ENCODE peak calls at places on chromosomes 7 and 10, in four cellular contexts. S is neuronal stem cell, C is mesenchymal stem cell, U is H1. O is an unnamed sample.

GRCh38 chr7:822692-823276 is 9.5 kb upstream of the SUN1 start:
- DNase-seq in S (no peak), C (no peak), U (no peak), O (no peak)

GRCh38 chr7:138755831-138756590 is 41.8 kb upstream of the TMEM213 start:
- DNase-seq in S (no peak), C (no peak), U (no peak), O (no peak)

GRCh38 chr10:11331706-11332105 is 279.7 kb downstream of the USP6NL start:
- DNase-seq in S (no peak), C (no peak), U (no peak), O (no peak)

GRCh38 chr7:135597926-135598305 is 40.2 kb downstream of the NUP205 start:
- DNase-seq in S (no peak), C (no peak), U (no peak), O (no peak)

GRCh38 chr7:45651056-45651444 is 76.9 kb downstream of the ADCY1 start:
- DNase-seq in S (no peak), C (no peak), U (no peak), O (no peak)

GRCh38 chr7:19621740-19622139 is 87.1 kb downstream of the POLR1F start:
- DNase-seq in S (no peak), C (no peak), U (no peak), O (no peak)

GRCh38 chr7:30068117-30068516 is 39.9 kb downstream of the PLEKHA8 start:
- DNase-seq in S (no peak), C (peak; percentile 81), U (no peak), O (peak; percentile 94)

GRCh38 chr10:113521482-113521795 is 31.4 kb upstream of the HABP2 start:
- DNase-seq in S (no peak), C (no peak), U (no peak), O (no peak)

GRCh38 chr7:39271386-39271785 is 293.7 kb downstream of the POU6F2 start:
- DNase-seq in S (no peak), C (no peak), U (no peak), O (no peak)

GRCh38 chr10:95308389-95309302 is 17.8 kb upstream of the PDLIM1 start:
- DNase-seq in S (no peak), C (peak; percentile 97), U (no peak), O (peak; percentile 30)

DNA sequence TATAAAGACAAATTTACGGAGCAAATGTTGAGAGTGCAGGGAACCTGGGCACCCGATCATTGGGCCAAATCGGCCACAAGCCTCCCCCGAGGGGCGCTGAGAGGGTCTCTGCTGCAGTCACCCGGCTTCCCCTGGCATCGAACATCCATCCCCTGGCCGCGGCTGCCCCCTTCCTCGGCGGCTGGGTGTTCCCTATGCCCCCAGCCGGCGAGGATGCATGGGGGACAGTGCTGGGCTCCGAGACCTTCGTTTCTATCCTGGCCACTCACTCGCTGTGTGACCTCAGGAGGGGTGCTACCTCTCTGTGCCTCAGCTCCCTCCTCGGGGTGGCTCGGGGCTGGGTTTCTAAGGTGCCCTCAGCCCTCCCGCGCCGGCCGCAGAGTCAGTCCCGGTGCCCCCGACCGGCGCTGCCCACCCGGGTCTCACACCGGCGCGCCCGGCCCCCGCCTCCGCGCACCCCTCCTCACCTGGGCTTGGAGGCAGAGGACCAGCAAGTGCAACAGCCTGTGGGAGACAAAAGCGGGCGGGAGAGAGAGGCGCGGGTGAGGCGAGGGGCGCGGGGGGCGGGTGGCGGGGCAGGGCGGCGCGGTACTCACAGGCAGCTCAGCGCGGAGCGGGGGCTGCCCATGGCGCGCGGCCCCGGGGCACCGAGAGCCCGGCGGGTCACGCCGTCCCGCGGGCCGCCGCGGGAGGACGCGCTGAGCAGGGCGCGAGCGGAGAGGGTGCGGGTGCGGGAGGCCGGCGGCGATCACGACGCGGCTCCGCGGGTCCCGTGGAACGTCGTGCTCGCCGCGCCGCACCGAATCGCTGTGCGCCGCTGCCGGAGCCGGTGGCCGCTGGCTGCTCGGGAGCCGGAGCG is at the start of gene FGF8:
- DNase-seq in S (no peak), C (no peak), U (no peak), O (peak; percentile 8)
- H3K4me3 ChIP-seq in S (peak within 1 kb of the TSS; percentile 23), C (peak within 1 kb of the TSS; percentile 30), U (peak within 1 kb of the TSS; percentile 36), O (peak within 1 kb of the TSS; percentile 47)

DNA sequence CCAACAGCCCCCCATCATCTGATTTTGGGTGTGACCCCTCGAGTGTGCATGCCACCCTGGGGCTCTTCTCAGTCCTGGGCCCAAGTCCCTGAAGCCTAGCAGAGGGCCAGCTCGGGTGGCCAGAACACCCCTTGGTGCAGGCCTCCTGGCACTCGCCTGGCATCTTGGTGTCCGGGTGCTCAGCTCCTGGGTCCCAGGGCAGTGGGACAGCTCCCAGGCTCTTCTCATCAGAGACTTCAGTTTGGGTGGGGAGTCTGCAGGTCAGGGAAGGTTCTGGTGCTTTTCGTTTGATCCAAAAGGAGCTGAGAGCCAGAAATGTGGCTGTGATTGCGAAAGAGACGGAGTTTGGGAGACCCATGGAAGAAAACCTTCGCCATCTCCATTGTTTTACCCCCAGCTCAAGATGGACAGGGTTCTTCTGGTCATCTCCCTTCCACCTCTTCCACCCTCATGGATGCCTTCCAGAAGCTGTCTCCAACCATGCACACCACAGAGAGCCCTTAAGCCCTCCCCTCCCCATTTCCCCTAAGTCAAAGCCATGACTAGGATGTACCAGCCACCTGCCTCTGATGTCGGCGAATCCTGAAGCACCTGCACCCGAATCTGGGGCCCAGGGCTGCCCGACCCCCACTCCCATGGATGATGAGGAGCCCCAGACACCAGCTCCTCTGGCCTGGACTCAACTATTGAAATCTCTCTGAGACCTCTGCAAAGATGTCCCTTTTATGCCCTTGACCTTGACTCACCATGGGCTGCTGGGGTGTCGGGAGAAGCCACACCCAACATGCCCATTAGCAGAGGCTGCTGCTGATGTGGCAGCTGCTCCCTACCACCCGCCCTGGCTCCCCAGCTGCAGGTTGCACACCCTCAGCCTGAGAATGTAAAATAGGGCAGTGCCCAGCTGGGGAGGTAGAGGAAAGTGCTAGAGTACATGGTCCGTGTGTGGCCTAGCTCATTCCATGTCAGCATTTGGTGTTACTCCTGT is 55.3 kb downstream of the ADCYAP1R1 start:
- DNase-seq in S (no peak), C (no peak), U (no peak), O (no peak)
- H2BK12ac ChIP-seq in S (no peak overlapping the region), C (no peak overlapping the region), U (no peak overlapping the region), O (no peak overlapping the region)

GRCh38 chr10:51462076-51462779 is 237.2 kb downstream of the CSTF2T start:
- DNase-seq in S (no peak), C (peak; percentile 2), U (no peak), O (no peak)

GRCh38 chr10:51459476-51459875 is 239.9 kb downstream of the CSTF2T start:
- DNase-seq in S (no peak), C (no peak), U (no peak), O (no peak)
- H3K14ac ChIP-seq in S (no peak overlapping the region), C (no peak overlapping the region), U (no peak overlapping the region), O (no peak overlapping the region)

DNA sequence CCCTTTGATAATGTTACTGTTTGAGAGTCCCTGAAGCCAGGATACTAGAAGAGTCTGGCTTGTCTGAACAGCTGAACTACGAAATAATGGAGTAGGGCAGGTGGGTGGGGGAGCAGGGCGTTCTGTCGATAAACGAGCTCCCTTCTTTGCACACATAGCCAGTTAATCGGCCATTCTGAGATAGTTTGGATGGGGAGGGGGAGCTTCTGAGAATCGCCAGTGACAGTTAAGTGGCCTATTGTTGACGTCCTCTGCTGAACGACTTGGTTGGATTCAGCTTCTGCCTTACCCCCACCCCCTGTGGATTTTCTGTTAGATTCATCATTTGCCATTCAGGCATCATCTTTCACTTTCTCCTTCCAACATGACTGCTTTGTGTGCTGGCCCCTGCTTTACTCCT is 490 bp downstream of the CPA5 start:
- DNase-seq in S (no peak), C (no peak), U (no peak), O (no peak)
- H3K4me3 ChIP-seq in S (no peak overlapping the region), C (no peak overlapping the region), U (no peak overlapping the region), O (no peak overlapping the region)

GRCh38 chr7:101299511-101300464 is 21.8 kb downstream of the IFT22 start:
- DNase-seq in S (no peak), C (peak; percentile 33), U (no peak), O (no peak)

GRCh38 chr7:101288439-101288838 is 33.2 kb downstream of the IFT22 start:
- DNase-seq in S (no peak), C (no peak), U (no peak), O (no peak)

GRCh38 chr7:101294832-101295121 is 26.8 kb downstream of the IFT22 start:
- DNase-seq in S (no peak), C (no peak), U (no peak), O (no peak)

DNA sequence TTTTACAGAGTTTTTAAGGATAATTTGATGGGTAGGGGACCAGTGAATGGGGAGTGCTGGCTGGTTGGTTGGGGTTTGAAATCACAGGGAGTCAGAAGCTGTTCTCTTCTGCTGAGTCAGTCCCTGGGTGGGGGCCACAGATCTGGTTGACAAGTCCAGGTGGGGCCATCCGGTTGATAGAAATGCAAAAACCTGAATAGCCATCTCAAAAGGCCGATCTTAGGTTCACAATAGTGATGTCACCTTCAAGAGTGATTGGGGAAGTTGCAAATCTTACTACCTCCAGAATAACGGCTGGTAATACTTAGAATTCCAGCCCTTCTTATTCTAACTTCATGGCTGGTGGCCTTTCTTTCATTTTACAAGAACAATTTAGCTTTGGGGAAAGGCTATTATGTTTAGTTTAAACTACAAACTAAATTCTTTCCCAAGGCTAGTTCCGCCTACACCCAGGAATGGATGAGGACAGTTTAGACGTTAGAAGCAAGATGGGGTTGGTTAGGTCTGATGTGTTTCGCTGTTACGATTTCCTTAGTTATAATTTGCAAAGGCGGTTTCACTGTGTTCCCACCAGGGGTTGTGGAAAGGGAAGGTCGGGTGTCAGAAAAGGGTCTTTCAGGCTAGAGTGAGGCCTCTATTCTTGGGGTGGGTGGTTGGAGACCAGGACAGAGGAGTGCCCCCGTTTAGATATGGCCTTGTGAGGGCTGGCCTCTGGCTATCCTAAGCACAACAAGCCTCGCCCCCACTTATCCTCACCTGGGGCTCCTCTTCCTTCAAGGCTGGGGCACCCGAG is 27.4 kb downstream of the IFT22 start:
- DNase-seq in S (no peak), C (no peak), U (peak; percentile 92), O (no peak)
- H2BK12ac ChIP-seq in S (no peak overlapping the region), C (no peak overlapping the region), U (peak overlapping the region; percentile 100), O (no peak overlapping the region)

GRCh38 chr10:16242446-16242845 is 194.4 kb upstream of the PTER start:
- DNase-seq in S (no peak), C (no peak), U (no peak), O (no peak)

GRCh38 chr10:16242859-16243613 is 193.8 kb upstream of the PTER start:
- DNase-seq in S (peak; percentile 37), C (no peak), U (peak; percentile 57), O (no peak)
- H3K14ac ChIP-seq in S (no peak overlapping the region), C (no peak overlapping the region), U (no peak overlapping the region), O (no peak overlapping the region)

O was measured in trophoblast cell.